ENCODE peak calls at places on chromosomes 3 and 15, in seven cellular contexts. One of them, this sample, is unnamed.

GRCh38 chr3:150931710-150932109 is 26.5 kb upstream of the MINDY4B start:
- DNase-seq in brain microvascular endothelial cell: no peak
- DNase-seq in choroid plexus epithelial cell: no peak
- DNase-seq in body of pancreas: no peak
- DNase-seq in RWPE2: no peak
- DNase-seq in GM20000: no peak
- DNase-seq in lower lobe of right lung: no peak
- DNase-seq in this sample: no peak

GRCh38 chr3:168116279-168116678 is 20.6 kb upstream of the GOLIM4 start:
- DNase-seq in brain microvascular endothelial cell: no peak
- DNase-seq in choroid plexus epithelial cell: no peak
- DNase-seq in body of pancreas: no peak
- DNase-seq in RWPE2: no peak
- DNase-seq in GM20000: no peak
- DNase-seq in lower lobe of right lung: peak
- DNase-seq in this sample: no peak

GRCh38 chr3:117674321-117674720 is 964.7 kb downstream of the TUSC7 start:
- DNase-seq in brain microvascular endothelial cell: no peak
- DNase-seq in choroid plexus epithelial cell: no peak
- DNase-seq in body of pancreas: no peak
- DNase-seq in RWPE2: no peak
- DNase-seq in GM20000: no peak
- DNase-seq in lower lobe of right lung: no peak
- DNase-seq in this sample: no peak

GRCh38 chr15:60695713-60696522 is 217.0 kb upstream of the ICE2 start:
- DNase-seq in brain microvascular endothelial cell: peak
- DNase-seq in choroid plexus epithelial cell: no peak
- DNase-seq in body of pancreas: no peak
- DNase-seq in RWPE2: no peak
- DNase-seq in GM20000: peak
- DNase-seq in lower lobe of right lung: no peak
- DNase-seq in this sample: no peak

GRCh38 chr15:66649235-66649984 is 52.6 kb upstream of the SMAD6 start:
- DNase-seq in brain microvascular endothelial cell: no peak
- DNase-seq in choroid plexus epithelial cell: no peak
- DNase-seq in body of pancreas: no peak
- DNase-seq in RWPE2: no peak
- DNase-seq in GM20000: no peak
- DNase-seq in lower lobe of right lung: no peak
- DNase-seq in this sample: peak

GRCh38 chr3:14391033-14391432 is 11.4 kb upstream of the SLC6A6 start:
- DNase-seq in brain microvascular endothelial cell: peak
- DNase-seq in choroid plexus epithelial cell: peak
- DNase-seq in body of pancreas: no peak
- DNase-seq in RWPE2: no peak
- DNase-seq in GM20000: no peak
- DNase-seq in lower lobe of right lung: no peak
- DNase-seq in this sample: no peak

GRCh38 chr15:89500397-89501270 is 4.3 kb upstream of the RHCG start:
- DNase-seq in brain microvascular endothelial cell: no peak
- DNase-seq in choroid plexus epithelial cell: no peak
- DNase-seq in body of pancreas: no peak
- DNase-seq in RWPE2: peak
- DNase-seq in GM20000: no peak
- DNase-seq in lower lobe of right lung: no peak
- DNase-seq in this sample: no peak

GRCh38 chr3:10950476-10951294 is 41.9 kb upstream of the SLC6A1 start:
- DNase-seq in brain microvascular endothelial cell: peak
- DNase-seq in choroid plexus epithelial cell: peak
- DNase-seq in body of pancreas: peak
- DNase-seq in RWPE2: no peak
- DNase-seq in GM20000: no peak
- DNase-seq in lower lobe of right lung: no peak
- DNase-seq in this sample: no peak

GRCh38 chr15:65105038-65105437 is 10.0 kb downstream of the UBAP1L start:
- DNase-seq in brain microvascular endothelial cell: no peak
- DNase-seq in choroid plexus epithelial cell: no peak
- DNase-seq in body of pancreas: no peak
- DNase-seq in RWPE2: peak
- DNase-seq in GM20000: no peak
- DNase-seq in lower lobe of right lung: no peak
- DNase-seq in this sample: no peak

GRCh38 chr15:71538922-71539321 is 271.4 kb upstream of the NR2E3 start:
- DNase-seq in brain microvascular endothelial cell: no peak
- DNase-seq in choroid plexus epithelial cell: no peak
- DNase-seq in body of pancreas: no peak
- DNase-seq in RWPE2: no peak
- DNase-seq in GM20000: no peak
- DNase-seq in lower lobe of right lung: no peak
- DNase-seq in this sample: no peak

GRCh38 chr15:85024509-85025336 is 43.1 kb downstream of the PDE8A start:
- DNase-seq in brain microvascular endothelial cell: peak
- DNase-seq in choroid plexus epithelial cell: peak
- DNase-seq in body of pancreas: no peak
- DNase-seq in RWPE2: no peak
- DNase-seq in GM20000: peak
- DNase-seq in lower lobe of right lung: no peak
- DNase-seq in this sample: no peak

GRCh38 chr3:49092948-49093852 is 671 bp downstream of the QRICH1 start:
- DNase-seq in brain microvascular endothelial cell: peak
- DNase-seq in choroid plexus epithelial cell: peak
- DNase-seq in body of pancreas: peak
- DNase-seq in RWPE2: no peak
- DNase-seq in GM20000: peak
- DNase-seq in lower lobe of right lung: peak
- DNase-seq in this sample: peak

GRCh38 chr15:38129531-38130199 is 123.0 kb upstream of the SPRED1 start:
- DNase-seq in brain microvascular endothelial cell: peak
- DNase-seq in choroid plexus epithelial cell: peak
- DNase-seq in body of pancreas: peak
- DNase-seq in RWPE2: peak
- DNase-seq in GM20000: peak
- DNase-seq in lower lobe of right lung: peak
- DNase-seq in this sample: no peak

GRCh38 chr3:36477655-36478054 is 97.4 kb downstream of the STAC start:
- DNase-seq in brain microvascular endothelial cell: no peak
- DNase-seq in choroid plexus epithelial cell: no peak
- DNase-seq in body of pancreas: no peak
- DNase-seq in RWPE2: no peak
- DNase-seq in GM20000: no peak
- DNase-seq in lower lobe of right lung: no peak
- DNase-seq in this sample: no peak

GRCh38 chr3:124632566-124633140 is 97.6 kb upstream of the UMPS start:
- DNase-seq in brain microvascular endothelial cell: no peak
- DNase-seq in choroid plexus epithelial cell: no peak
- DNase-seq in body of pancreas: no peak
- DNase-seq in RWPE2: no peak
- DNase-seq in GM20000: no peak
- DNase-seq in lower lobe of right lung: no peak
- DNase-seq in this sample: no peak

GRCh38 chr3:21013566-21013965 is 737.4 kb downstream of the ZNF385D start:
- DNase-seq in brain microvascular endothelial cell: no peak
- DNase-seq in choroid plexus epithelial cell: no peak
- DNase-seq in body of pancreas: no peak
- DNase-seq in RWPE2: no peak
- DNase-seq in GM20000: no peak
- DNase-seq in lower lobe of right lung: no peak
- DNase-seq in this sample: no peak

GRCh38 chr3:183178833-183179549 is 16.5 kb upstream of the LAMP3 start:
- DNase-seq in brain microvascular endothelial cell: peak
- DNase-seq in choroid plexus epithelial cell: peak
- DNase-seq in body of pancreas: peak
- DNase-seq in RWPE2: no peak
- DNase-seq in GM20000: peak
- DNase-seq in lower lobe of right lung: peak
- DNase-seq in this sample: no peak

GRCh38 chr3:148162132-148162531 is 535.6 kb upstream of the AGTR1 start:
- DNase-seq in brain microvascular endothelial cell: no peak
- DNase-seq in choroid plexus epithelial cell: peak
- DNase-seq in body of pancreas: no peak
- DNase-seq in RWPE2: no peak
- DNase-seq in GM20000: no peak
- DNase-seq in lower lobe of right lung: no peak
- DNase-seq in this sample: no peak

GRCh38 chr3:50486219-50486888 is 17.1 kb downstream of the CACNA2D2 start:
- DNase-seq in brain microvascular endothelial cell: peak
- DNase-seq in choroid plexus epithelial cell: peak
- DNase-seq in body of pancreas: no peak
- DNase-seq in RWPE2: no peak
- DNase-seq in GM20000: no peak
- DNase-seq in lower lobe of right lung: no peak
- DNase-seq in this sample: no peak

GRCh38 chr15:67133738-67134576 is 68.6 kb downstream of the SMAD3 start:
- DNase-seq in brain microvascular endothelial cell: peak
- DNase-seq in choroid plexus epithelial cell: peak
- DNase-seq in body of pancreas: no peak
- DNase-seq in RWPE2: no peak
- DNase-seq in GM20000: peak
- DNase-seq in lower lobe of right lung: no peak
- DNase-seq in this sample: no peak

GRCh38 chr3:69008980-69009379 is 4.5 kb downstream of the EOGT start:
- DNase-seq in brain microvascular endothelial cell: no peak
- DNase-seq in choroid plexus epithelial cell: no peak
- DNase-seq in body of pancreas: no peak
- DNase-seq in RWPE2: no peak
- DNase-seq in GM20000: no peak
- DNase-seq in lower lobe of right lung: no peak
- DNase-seq in this sample: no peak

GRCh38 chr3:160400631-160401150 is 1.2 kb downstream of the SMC4 start:
- DNase-seq in brain microvascular endothelial cell: no peak
- DNase-seq in choroid plexus epithelial cell: no peak
- DNase-seq in body of pancreas: peak
- DNase-seq in RWPE2: no peak
- DNase-seq in GM20000: peak
- DNase-seq in lower lobe of right lung: peak
- DNase-seq in this sample: no peak

GRCh38 chr15:28017423-28017924 is 81.6 kb downstream of the OCA2 start:
- DNase-seq in brain microvascular endothelial cell: no peak
- DNase-seq in choroid plexus epithelial cell: no peak
- DNase-seq in body of pancreas: no peak
- DNase-seq in RWPE2: peak
- DNase-seq in GM20000: no peak
- DNase-seq in lower lobe of right lung: no peak
- DNase-seq in this sample: no peak

GRCh38 chr3:29170894-29171582 is 109.8 kb upstream of the RBMS3 start:
- DNase-seq in brain microvascular endothelial cell: peak
- DNase-seq in choroid plexus epithelial cell: peak
- DNase-seq in body of pancreas: no peak
- DNase-seq in RWPE2: no peak
- DNase-seq in GM20000: no peak
- DNase-seq in lower lobe of right lung: no peak
- DNase-seq in this sample: no peak

GRCh38 chr3:72144773-72145505 is 360.0 kb upstream of the PROK2 start:
- DNase-seq in brain microvascular endothelial cell: no peak
- DNase-seq in choroid plexus epithelial cell: no peak
- DNase-seq in body of pancreas: no peak
- DNase-seq in RWPE2: no peak
- DNase-seq in GM20000: peak
- DNase-seq in lower lobe of right lung: no peak
- DNase-seq in this sample: no peak

GRCh38 chr3:184774996-184775715 is 36.8 kb upstream of the VPS8 start:
- DNase-seq in brain microvascular endothelial cell: no peak
- DNase-seq in choroid plexus epithelial cell: no peak
- DNase-seq in body of pancreas: peak
- DNase-seq in RWPE2: peak
- DNase-seq in GM20000: no peak
- DNase-seq in lower lobe of right lung: no peak
- DNase-seq in this sample: peak

DNA sequence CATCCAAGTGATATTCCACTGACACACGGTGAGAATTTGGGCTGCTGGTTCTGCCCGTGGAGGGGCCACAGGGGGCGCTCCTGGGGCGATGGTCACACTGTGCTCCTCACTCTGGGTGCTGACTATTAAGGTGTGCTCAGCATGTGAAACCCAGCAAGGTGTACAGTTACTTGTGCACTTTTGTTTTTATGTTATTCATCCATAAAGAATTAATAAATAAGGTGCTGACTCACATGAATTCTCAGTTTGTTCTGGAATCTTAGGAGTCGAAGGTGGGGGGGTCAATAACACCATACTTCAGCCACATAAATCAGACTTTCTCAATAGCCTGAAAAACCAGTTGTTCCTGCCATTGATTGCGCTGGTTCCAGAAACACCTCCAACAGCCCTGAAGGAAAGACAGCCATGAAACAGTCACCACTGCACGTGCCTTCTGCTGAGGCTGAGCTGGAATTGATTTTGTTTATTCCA is 53.5 kb upstream of the SPATA12 start:
- DNase-seq in brain microvascular endothelial cell: no peak
- DNase-seq in choroid plexus epithelial cell: peak
- DNase-seq in body of pancreas: no peak
- DNase-seq in RWPE2: no peak
- DNase-seq in GM20000: no peak
- DNase-seq in lower lobe of right lung: peak
- DNase-seq in this sample: no peak
- TF ChIP-seq CTCF in brain microvascular endothelial cell: peak
- TF ChIP-seq CTCF in choroid plexus epithelial cell: peak
- TF ChIP-seq CTCF in body of pancreas: no peak
- TF ChIP-seq CTCF in RWPE2: peak
- TF ChIP-seq CTCF in GM20000: peak
- TF ChIP-seq CTCF in lower lobe of right lung: peak
- TF ChIP-seq CTCF in this sample: peak

GRCh38 chr3:134636406-134636805 is 14.4 kb downstream of the KY start:
- DNase-seq in brain microvascular endothelial cell: no peak
- DNase-seq in choroid plexus epithelial cell: no peak
- DNase-seq in body of pancreas: no peak
- DNase-seq in RWPE2: no peak
- DNase-seq in GM20000: no peak
- DNase-seq in lower lobe of right lung: no peak
- DNase-seq in this sample: no peak
- TF ChIP-seq CTCF in brain microvascular endothelial cell: no peak
- TF ChIP-seq CTCF in choroid plexus epithelial cell: no peak
- TF ChIP-seq CTCF in body of pancreas: no peak
- TF ChIP-seq CTCF in RWPE2: no peak
- TF ChIP-seq CTCF in GM20000: no peak
- TF ChIP-seq CTCF in lower lobe of right lung: no peak
- TF ChIP-seq CTCF in this sample: no peak

GRCh38 chr3:12536423-12536822 is 8.9 kb downstream of the MKRN2OS start:
- DNase-seq in brain microvascular endothelial cell: no peak
- DNase-seq in choroid plexus epithelial cell: peak
- DNase-seq in body of pancreas: no peak
- DNase-seq in RWPE2: no peak
- DNase-seq in GM20000: no peak
- DNase-seq in lower lobe of right lung: no peak
- DNase-seq in this sample: no peak
- TF ChIP-seq CTCF in brain microvascular endothelial cell: peak
- TF ChIP-seq CTCF in choroid plexus epithelial cell: peak
- TF ChIP-seq CTCF in body of pancreas: no peak
- TF ChIP-seq CTCF in RWPE2: peak
- TF ChIP-seq CTCF in GM20000: no peak
- TF ChIP-seq CTCF in lower lobe of right lung: no peak
- TF ChIP-seq CTCF in this sample: peak

DNA sequence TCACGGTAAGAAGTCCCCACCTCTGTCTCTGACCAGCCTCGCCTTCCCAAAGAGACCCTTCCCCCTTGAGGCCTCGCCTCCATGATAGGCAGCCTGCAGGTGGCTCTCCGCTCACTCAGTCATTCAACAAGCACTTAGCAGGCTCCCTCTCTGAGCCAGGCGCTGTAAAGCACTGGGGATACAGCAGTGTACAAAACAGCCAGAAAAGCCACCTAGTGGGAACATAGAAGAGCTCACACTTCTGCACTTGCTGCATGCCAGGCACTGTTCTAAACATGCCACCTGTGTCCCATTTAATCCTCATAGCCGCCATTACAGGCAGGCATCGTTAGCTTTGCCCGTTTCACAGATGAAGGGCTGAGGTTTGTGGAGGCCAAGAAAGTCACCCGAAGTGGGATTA is 56.0 kb downstream of the SEMA3G start:
- DNase-seq in brain microvascular endothelial cell: no peak
- DNase-seq in choroid plexus epithelial cell: peak
- DNase-seq in body of pancreas: no peak
- DNase-seq in RWPE2: no peak
- DNase-seq in GM20000: no peak
- DNase-seq in lower lobe of right lung: no peak
- DNase-seq in this sample: no peak
- TF ChIP-seq CTCF in brain microvascular endothelial cell: peak
- TF ChIP-seq CTCF in choroid plexus epithelial cell: peak
- TF ChIP-seq CTCF in body of pancreas: no peak
- TF ChIP-seq CTCF in RWPE2: no peak
- TF ChIP-seq CTCF in GM20000: no peak
- TF ChIP-seq CTCF in lower lobe of right lung: no peak
- TF ChIP-seq CTCF in this sample: no peak